ENCODE peak calls at places on chromosomes 13 and 19, in ten cellular contexts. V is tibial nerve, I is breast epithelium, L is spleen, C is IMR-90, U is lower leg skin, X is HCT116, O is testis, T is adrenal gland, M is right lobe of liver. K is an unnamed sample.

GRCh38 chr13:99191900-99192399 is 8.7 kb upstream of the UBAC2 start:
- DNase-seq in C (peak), L (no peak), U (peak), X (no peak), V (no peak), O (no peak), M (no peak), I (peak), T (no peak), K (no peak)

GRCh38 chr13:30978981-30979956 is 46.8 kb downstream of the TEX26 start:
- DNase-seq in I (no peak), X (peak), L (no peak), T (peak), M (no peak), C (no peak), U (no peak), V (no peak), O (peak), K (peak)

GRCh38 chr19:13010992-13011652 is 15.8 kb downstream of the NFIX start:
- DNase-seq in X (no peak), T (no peak), O (no peak), C (no peak), V (no peak), M (no peak), I (no peak), L (no peak), U (no peak), K (no peak)

GRCh38 chr19:47230122-47230920 is 678 bp downstream of the BBC3 start:
- DNase-seq in C (peak), O (peak), T (peak), X (no peak), I (no peak), U (peak), M (peak), L (peak), V (peak), K (peak)

GRCh38 chr13:79710376-79710775 is 229.4 kb downstream of the NDFIP2 start:
- DNase-seq in C (no peak), M (no peak), L (no peak), I (no peak), V (no peak), X (no peak), O (no peak), T (no peak), U (no peak), K (no peak)

GRCh38 chr19:14218615-14219330 is 12.8 kb upstream of the ADGRL1 start:
- DNase-seq in U (no peak), V (no peak), C (no peak), X (no peak), I (no peak), L (no peak), M (no peak), O (no peak), T (no peak), K (no peak)

GRCh38 chr13:99922631-99923404 is 48.7 kb downstream of the ZIC5 start:
- DNase-seq in O (no peak), U (no peak), X (no peak), T (no peak), L (no peak), V (no peak), I (no peak), M (no peak), C (no peak), K (no peak)

GRCh38 chr13:101307181-101307701 is 109.1 kb downstream of the NALCN start:
- DNase-seq in I (no peak), O (no peak), T (no peak), C (peak), M (no peak), L (no peak), X (no peak), V (no peak), U (no peak), K (no peak)

GRCh38 chr13:106163426-106163825 is 372.0 kb downstream of the EFNB2 start:
- DNase-seq in V (no peak), M (no peak), O (no peak), X (no peak), I (no peak), C (no peak), L (no peak), U (no peak), T (no peak), K (peak)

GRCh38 chr19:45421953-45422498 is 1.7 kb downstream of the ERCC1 start:
- DNase-seq in C (no peak), I (no peak), O (no peak), U (no peak), M (no peak), V (no peak), L (no peak), T (no peak), X (no peak), K (no peak)

GRCh38 chr19:18496167-18496979 is 25.5 kb downstream of the ELL start:
- DNase-seq in X (no peak), C (peak), L (peak), M (peak), V (no peak), O (no peak), I (no peak), T (no peak), U (no peak), K (peak)

GRCh38 chr19:43766755-43767043 is 11.9 kb upstream of the SMG9 start:
- DNase-seq in X (no peak), V (no peak), T (no peak), M (no peak), U (no peak), I (no peak), L (no peak), O (no peak), C (no peak), K (no peak)

GRCh38 chr19:33290082-33290815 is 12.1 kb downstream of the CEBPA start:
- DNase-seq in T (no peak), X (no peak), L (peak), C (no peak), I (no peak), M (peak), V (no peak), U (no peak), O (no peak), K (no peak)

GRCh38 chr19:34556500-34556899 is 74.9 kb downstream of the WTIP start:
- DNase-seq in M (no peak), U (no peak), T (no peak), X (peak), V (peak), I (no peak), C (no peak), O (peak), L (no peak), K (no peak)

GRCh38 chr13:38530492-38530891 is 156.4 kb upstream of the FREM2 start:
- DNase-seq in M (no peak), L (no peak), I (no peak), U (no peak), C (peak), T (no peak), O (no peak), V (no peak), X (no peak), K (no peak)

GRCh38 chr13:21826214-21827015 is 155.5 kb downstream of the FGF9 start:
- DNase-seq in T (no peak), V (no peak), U (no peak), X (no peak), M (no peak), L (no peak), O (no peak), I (no peak), C (no peak), K (no peak)

GRCh38 chr13:100565291-100565690 is 23.3 kb downstream of the GGACT start:
- DNase-seq in V (no peak), C (no peak), L (no peak), U (no peak), X (no peak), I (no peak), M (no peak), T (no peak), O (no peak), K (no peak)

GRCh38 chr19:45125975-45126493 is 33.1 kb downstream of the PPP1R37 start:
- DNase-seq in I (peak), O (peak), M (no peak), C (peak), V (no peak), L (peak), X (peak), T (peak), U (peak), K (peak)

DNA sequence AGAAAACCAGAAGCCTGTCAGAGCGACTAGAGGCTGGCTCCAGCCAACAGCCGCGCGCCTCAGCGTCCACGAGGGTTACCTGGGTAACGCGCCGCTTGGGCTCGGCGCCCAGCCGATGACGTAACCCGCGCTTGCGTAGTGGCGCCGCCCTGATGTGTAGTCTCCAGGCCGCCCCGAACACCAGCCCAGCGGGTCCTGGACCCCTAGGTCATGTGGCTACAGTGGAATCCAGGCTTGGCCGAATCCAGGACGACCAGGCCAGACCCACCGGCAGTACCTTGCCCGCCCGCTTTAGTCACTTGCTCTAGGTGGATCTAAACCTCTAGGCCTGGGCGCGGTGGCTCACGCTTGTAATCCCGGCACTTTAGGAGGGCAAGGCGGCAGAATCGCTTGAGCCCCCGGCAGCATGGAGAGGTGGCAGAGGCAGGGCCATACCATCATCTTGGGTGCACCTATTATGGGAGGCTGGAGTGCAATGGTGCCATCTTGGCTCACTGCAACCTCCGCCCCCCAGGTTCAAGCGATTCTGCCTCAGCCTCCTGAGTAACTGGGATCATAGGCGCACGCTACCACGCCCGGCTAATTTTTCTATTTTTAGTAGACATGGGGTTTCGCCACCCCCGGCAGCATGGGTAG is 7.2 kb upstream of the ZNF606 start:
- DNase-seq in O (peak), I (peak), C (peak), X (no peak), V (peak), U (peak), M (peak), L (peak), T (peak), K (peak)
- TF ChIP-seq POLR2A in O (no peak), I (peak), C (no peak), X (no peak), V (no peak), U (no peak), M (no peak), L (no peak), T (no peak), K (no peak)

DNA sequence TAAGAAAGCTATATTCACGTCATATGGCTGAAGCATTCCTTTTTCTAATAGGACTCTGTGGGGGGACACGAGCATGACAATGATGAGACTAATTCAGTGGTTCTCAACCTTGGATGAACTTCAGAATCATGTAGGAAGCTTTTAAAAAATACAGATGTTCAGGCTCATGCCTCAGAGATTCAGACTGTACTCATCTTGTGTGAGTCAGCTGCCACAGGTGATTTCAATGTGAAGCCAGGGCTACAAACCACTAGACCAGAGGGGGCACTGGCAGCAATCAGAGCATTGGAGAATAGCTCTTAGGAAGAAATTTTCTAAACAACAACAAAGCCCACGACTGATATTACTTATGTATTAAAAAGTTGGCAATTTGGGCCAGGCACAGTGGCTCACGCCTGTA is 91.7 kb downstream of the SERP2 start:
- DNase-seq in O (no peak), X (no peak), M (no peak), C (peak), U (no peak), V (no peak), I (no peak), L (no peak), T (no peak), K (no peak)
- TF ChIP-seq CTCF in O (no peak), X (no peak), M (no peak), C (no peak), U (no peak), V (no peak), I (no peak), L (no peak), T (no peak), K (no peak)

DNA sequence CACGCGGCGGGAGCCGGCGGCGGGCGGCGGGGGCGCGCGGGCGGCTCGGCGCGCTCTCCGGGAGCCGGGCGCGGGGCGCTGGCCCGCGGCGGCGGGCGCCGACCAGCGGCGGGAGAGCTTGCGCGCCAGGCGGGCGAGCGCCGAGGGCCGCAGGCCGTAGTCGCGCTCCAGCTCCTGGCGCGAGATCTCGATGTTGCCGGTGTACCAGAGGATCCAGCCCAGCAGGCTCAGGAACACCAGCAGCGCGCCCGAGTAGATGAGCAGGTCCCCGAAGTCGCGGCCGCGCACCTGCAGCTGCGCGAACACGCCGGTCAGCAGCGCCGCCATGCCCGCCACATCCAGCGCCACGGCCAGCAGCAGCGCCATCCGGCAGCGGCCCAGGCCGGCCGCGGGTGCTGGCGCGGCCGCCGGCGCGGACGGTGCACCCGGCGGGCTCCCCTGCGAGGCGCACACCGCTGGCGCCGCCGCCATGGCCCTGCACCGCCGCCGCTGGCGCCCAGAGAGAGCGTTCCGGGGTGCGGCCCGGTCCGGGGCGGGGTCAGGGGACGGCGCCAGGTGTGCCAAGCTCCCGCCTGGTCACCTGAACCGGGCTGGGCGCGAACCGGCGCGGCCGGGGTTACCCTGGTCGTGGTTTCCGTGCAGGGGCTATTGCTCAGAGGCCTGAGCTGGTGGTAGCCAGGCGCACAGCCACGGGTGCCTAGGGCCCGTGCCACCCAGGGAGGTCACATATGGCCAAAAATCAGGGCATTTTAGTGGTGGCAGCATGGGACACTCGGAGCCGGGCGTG is at the start of gene TMEM238:
- DNase-seq in C (peak), V (no peak), U (no peak), T (peak), L (peak), I (no peak), O (peak), X (no peak), M (peak), K (peak)
- TF ChIP-seq POLR2A in C (peak), V (no peak), U (no peak), T (peak), L (no peak), I (no peak), O (no peak), X (no peak), M (peak), K (peak)

GRCh38 chr19:5863030-5863665 is 7.2 kb downstream of the FUT5 start:
- DNase-seq in L (no peak), T (no peak), U (no peak), O (no peak), I (no peak), M (no peak), X (no peak), V (no peak), C (no peak), K (no peak)

GRCh38 chr19:5864013-5864720 is 6.2 kb downstream of the FUT5 start:
- DNase-seq in C (no peak), L (no peak), V (no peak), X (no peak), T (no peak), U (no peak), O (no peak), M (no peak), I (no peak), K (no peak)

GRCh38 chr19:5867201-5868136 is 2.9 kb downstream of the FUT5 start:
- DNase-seq in T (no peak), C (no peak), U (no peak), L (no peak), V (no peak), M (no peak), I (no peak), X (no peak), O (no peak), K (no peak)

GRCh38 chr19:5865772-5866171 is 4.6 kb downstream of the FUT5 start:
- DNase-seq in X (no peak), L (no peak), U (no peak), M (no peak), O (no peak), I (no peak), C (no peak), T (no peak), V (no peak), K (no peak)

DNA sequence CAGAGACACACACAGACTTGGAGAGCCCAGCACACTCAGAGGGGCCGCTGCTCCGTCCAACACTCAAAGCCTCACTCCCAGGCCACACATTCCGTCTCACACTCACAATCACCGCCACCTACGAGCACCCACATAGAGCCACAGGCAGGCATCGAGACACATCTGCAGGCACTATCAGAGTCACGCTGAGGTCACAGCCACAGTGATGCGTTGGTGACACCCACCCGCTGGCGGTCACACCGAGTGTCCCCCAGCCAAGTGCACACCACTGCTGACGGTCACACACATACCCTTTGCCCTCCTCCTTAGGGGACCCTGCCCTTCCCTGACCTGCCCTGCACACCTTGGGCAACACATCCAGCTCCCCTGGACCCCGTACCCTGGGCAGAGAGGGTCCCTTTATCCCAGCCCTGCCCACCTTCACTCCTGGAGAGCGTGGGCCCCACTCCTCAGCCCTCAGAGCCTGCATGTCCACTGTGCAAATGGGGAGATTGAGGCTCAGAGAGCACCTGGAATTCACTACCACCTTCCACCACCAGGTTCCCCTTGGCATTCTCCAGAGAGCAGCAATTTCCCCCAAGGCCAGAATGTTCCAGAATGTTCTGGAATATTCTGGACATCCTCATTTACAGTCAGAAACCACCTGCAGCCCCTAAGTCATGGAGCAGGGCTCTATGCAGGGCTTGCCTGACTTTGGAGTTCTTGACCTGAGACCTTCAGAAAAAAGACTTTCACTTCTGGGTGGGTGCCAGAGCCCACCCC is 5.4 kb downstream of the FUT5 start:
- DNase-seq in I (no peak), T (no peak), L (no peak), C (no peak), O (no peak), V (no peak), M (no peak), U (no peak), X (no peak), K (no peak)
- TF ChIP-seq CTCF in I (peak), T (no peak), L (no peak), C (peak), O (no peak), V (peak), M (no peak), U (no peak), X (peak), K (no peak)

DNA sequence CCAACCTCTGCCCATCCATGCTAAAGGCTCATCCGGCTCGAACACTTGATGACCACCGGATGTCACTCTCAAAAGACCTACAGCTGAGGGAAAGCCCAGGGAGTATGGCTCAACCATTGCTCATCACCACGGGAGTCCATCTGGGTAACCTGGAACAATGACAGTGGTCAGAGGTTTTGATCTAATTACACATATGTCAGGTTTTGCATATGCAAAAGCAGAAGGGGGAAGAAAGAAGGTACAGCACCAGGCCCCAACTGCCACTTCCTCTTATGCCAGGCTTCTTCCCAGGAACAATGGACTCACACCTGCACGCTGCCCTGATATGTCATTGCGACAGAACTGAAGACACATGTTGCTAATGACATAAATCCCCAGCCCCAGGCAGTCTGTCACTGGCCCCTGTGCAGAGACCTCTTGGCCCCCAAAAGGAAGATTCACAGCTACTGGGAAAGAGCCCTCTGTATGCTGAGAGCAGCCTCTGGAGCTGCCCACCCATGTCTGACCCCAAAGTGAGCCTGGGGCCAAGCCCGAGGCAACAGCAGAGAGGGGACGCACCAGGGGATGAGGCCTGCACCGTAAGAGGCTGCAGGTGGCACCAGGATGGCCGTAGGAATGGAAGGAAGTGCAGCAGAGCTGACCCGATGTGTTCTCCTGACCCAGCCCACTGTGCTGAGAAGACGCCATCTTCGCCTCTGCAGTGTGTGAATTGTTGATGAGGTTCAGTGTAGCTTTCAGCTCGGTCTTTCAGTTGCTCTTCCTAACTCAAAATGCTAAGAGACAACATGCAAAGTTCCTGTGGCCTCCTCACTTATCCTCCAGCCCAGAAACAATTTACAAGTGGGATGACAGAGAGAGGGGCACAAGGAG is 26.3 kb downstream of the EPS15L1 start:
- DNase-seq in U (no peak), O (no peak), M (no peak), C (peak), L (peak), V (no peak), X (no peak), T (no peak), I (no peak), K (peak)
- TF ChIP-seq POLR2A in U (no peak), O (no peak), M (no peak), C (no peak), L (no peak), V (no peak), X (no peak), T (no peak), I (no peak), K (no peak)